ENCODE peak calls at places on chromosomes 7 and 10, in five cellular contexts. One of them, this sample, is unnamed.

GRCh38 chr7:150648358-150649083 is 16.3 kb upstream of the GIMAP6 start:
- DNase-seq in IMR-90: no peak
- DNase-seq in CD8-positive, alpha-beta T cell: no peak
- DNase-seq in CD8-positive, alpha-beta memory T cell: no peak
- DNase-seq in uterus: no peak
- DNase-seq in this sample: no peak

GRCh38 chr7:17027143-17027802 is 145.5 kb upstream of the AGR3 start:
- DNase-seq in IMR-90: no peak
- DNase-seq in CD8-positive, alpha-beta T cell: no peak
- DNase-seq in CD8-positive, alpha-beta memory T cell: no peak
- DNase-seq in uterus: no peak
- DNase-seq in this sample: peak; percentile 13

GRCh38 chr10:12705943-12706342 is 295.6 kb downstream of the CCDC3 start:
- DNase-seq in IMR-90: no peak
- DNase-seq in CD8-positive, alpha-beta T cell: no peak
- DNase-seq in CD8-positive, alpha-beta memory T cell: no peak
- DNase-seq in uterus: no peak
- DNase-seq in this sample: no peak

GRCh38 chr10:85280014-85280413 is 951.6 kb downstream of the CCSER2 start:
- DNase-seq in IMR-90: no peak
- DNase-seq in CD8-positive, alpha-beta T cell: no peak
- DNase-seq in CD8-positive, alpha-beta memory T cell: no peak
- DNase-seq in uterus: no peak
- DNase-seq in this sample: no peak

GRCh38 chr7:38070718-38071117 is 107.3 kb upstream of the STARD3NL start:
- DNase-seq in IMR-90: peak; percentile 0
- DNase-seq in CD8-positive, alpha-beta T cell: no peak
- DNase-seq in CD8-positive, alpha-beta memory T cell: no peak
- DNase-seq in uterus: no peak
- DNase-seq in this sample: no peak

GRCh38 chr7:151631149-151631967 is 111.7 kb upstream of the RHEB start:
- DNase-seq in IMR-90: no peak
- DNase-seq in CD8-positive, alpha-beta T cell: no peak
- DNase-seq in CD8-positive, alpha-beta memory T cell: no peak
- DNase-seq in uterus: peak; percentile 30
- DNase-seq in this sample: no peak

GRCh38 chr10:131280101-131280500 is 31.4 kb downstream of the TCERG1L start:
- DNase-seq in IMR-90: no peak
- DNase-seq in CD8-positive, alpha-beta T cell: no peak
- DNase-seq in CD8-positive, alpha-beta memory T cell: no peak
- DNase-seq in uterus: no peak
- DNase-seq in this sample: no peak

GRCh38 chr7:5343893-5344292 is 61.1 kb downstream of the SLC29A4 start:
- DNase-seq in IMR-90: no peak
- DNase-seq in CD8-positive, alpha-beta T cell: no peak
- DNase-seq in CD8-positive, alpha-beta memory T cell: no peak
- DNase-seq in uterus: no peak
- DNase-seq in this sample: no peak

GRCh38 chr10:22460101-22460500 is 114.8 kb downstream of the SPAG6 start:
- DNase-seq in IMR-90: no peak
- DNase-seq in CD8-positive, alpha-beta T cell: no peak
- DNase-seq in CD8-positive, alpha-beta memory T cell: no peak
- DNase-seq in uterus: no peak
- DNase-seq in this sample: no peak

GRCh38 chr7:37832194-37832593 is 16.2 kb upstream of the NME8 start:
- DNase-seq in IMR-90: no peak
- DNase-seq in CD8-positive, alpha-beta T cell: peak; percentile 7
- DNase-seq in CD8-positive, alpha-beta memory T cell: no peak
- DNase-seq in uterus: peak; percentile 76
- DNase-seq in this sample: peak; percentile 32

GRCh38 chr10:113680172-113681111 is 730 bp downstream of the CASP7 start:
- DNase-seq in IMR-90: peak; percentile 73
- DNase-seq in CD8-positive, alpha-beta T cell: peak; percentile 32
- DNase-seq in CD8-positive, alpha-beta memory T cell: peak; percentile 13
- DNase-seq in uterus: peak; percentile 45
- DNase-seq in this sample: peak; percentile 42

GRCh38 chr10:105742184-105742583 is 1101.1 kb downstream of the SORCS3 start:
- DNase-seq in IMR-90: no peak
- DNase-seq in CD8-positive, alpha-beta T cell: no peak
- DNase-seq in CD8-positive, alpha-beta memory T cell: no peak
- DNase-seq in uterus: no peak
- DNase-seq in this sample: no peak

GRCh38 chr7:29328050-29328449 is 133.5 kb downstream of the CHN2 start:
- DNase-seq in IMR-90: no peak
- DNase-seq in CD8-positive, alpha-beta T cell: no peak
- DNase-seq in CD8-positive, alpha-beta memory T cell: no peak
- DNase-seq in uterus: no peak
- DNase-seq in this sample: no peak

GRCh38 chr10:121648078-121648477 is 49.8 kb upstream of the FGFR2 start:
- DNase-seq in IMR-90: no peak
- DNase-seq in CD8-positive, alpha-beta T cell: no peak
- DNase-seq in CD8-positive, alpha-beta memory T cell: no peak
- DNase-seq in uterus: no peak
- DNase-seq in this sample: no peak

GRCh38 chr7:13115157-13115772 is 427.8 kb downstream of the ARL4A start:
- DNase-seq in IMR-90: peak; percentile 16
- DNase-seq in CD8-positive, alpha-beta T cell: no peak
- DNase-seq in CD8-positive, alpha-beta memory T cell: no peak
- DNase-seq in uterus: no peak
- DNase-seq in this sample: no peak

GRCh38 chr10:128505346-128505745 is 379.1 kb upstream of the MKI67 start:
- DNase-seq in IMR-90: no peak
- DNase-seq in CD8-positive, alpha-beta T cell: no peak
- DNase-seq in CD8-positive, alpha-beta memory T cell: no peak
- DNase-seq in uterus: no peak
- DNase-seq in this sample: no peak

GRCh38 chr7:44244282-44244681 is 43.5 kb downstream of the YKT6 start:
- DNase-seq in IMR-90: no peak
- DNase-seq in CD8-positive, alpha-beta T cell: peak; percentile 14
- DNase-seq in CD8-positive, alpha-beta memory T cell: peak; percentile 9
- DNase-seq in uterus: no peak
- DNase-seq in this sample: peak; percentile 7

GRCh38 chr7:1403844-1404404 is 55.3 kb downstream of the MICALL2 start:
- DNase-seq in IMR-90: peak; percentile 43
- DNase-seq in CD8-positive, alpha-beta T cell: no peak
- DNase-seq in CD8-positive, alpha-beta memory T cell: no peak
- DNase-seq in uterus: no peak
- DNase-seq in this sample: peak; percentile 14

GRCh38 chr10:72367301-72367970 is 12.7 kb upstream of the DNAJB12 start:
- DNase-seq in IMR-90: peak; percentile 42
- DNase-seq in CD8-positive, alpha-beta T cell: no peak
- DNase-seq in CD8-positive, alpha-beta memory T cell: no peak
- DNase-seq in uterus: no peak
- DNase-seq in this sample: no peak

GRCh38 chr10:10831085-10831484 is 186.6 kb upstream of the CELF2 start:
- DNase-seq in IMR-90: peak; percentile 91
- DNase-seq in CD8-positive, alpha-beta T cell: no peak
- DNase-seq in CD8-positive, alpha-beta memory T cell: no peak
- DNase-seq in uterus: peak; percentile 50
- DNase-seq in this sample: no peak

GRCh38 chr10:86964061-86964846 is 4.0 kb upstream of the ADIRF start:
- DNase-seq in IMR-90: no peak
- DNase-seq in CD8-positive, alpha-beta T cell: no peak
- DNase-seq in CD8-positive, alpha-beta memory T cell: no peak
- DNase-seq in uterus: peak; percentile 12
- DNase-seq in this sample: no peak

GRCh38 chr7:28176174-28176573 is 4.4 kb downstream of the JAZF1 start:
- DNase-seq in IMR-90: peak; percentile 31
- DNase-seq in CD8-positive, alpha-beta T cell: no peak
- DNase-seq in CD8-positive, alpha-beta memory T cell: no peak
- DNase-seq in uterus: no peak
- DNase-seq in this sample: no peak

GRCh38 chr7:118245267-118246040 is 20.9 kb downstream of the ANKRD7 start:
- DNase-seq in IMR-90: no peak
- DNase-seq in CD8-positive, alpha-beta T cell: no peak
- DNase-seq in CD8-positive, alpha-beta memory T cell: no peak
- DNase-seq in uterus: no peak
- DNase-seq in this sample: peak; percentile 11

GRCh38 chr10:29495366-29495765 is 139.4 kb downstream of the SVIL start:
- DNase-seq in IMR-90: no peak
- DNase-seq in CD8-positive, alpha-beta T cell: no peak
- DNase-seq in CD8-positive, alpha-beta memory T cell: no peak
- DNase-seq in uterus: no peak
- DNase-seq in this sample: no peak

GRCh38 chr7:149821191-149822148 is 16.7 kb upstream of the ZNF862 start:
- DNase-seq in IMR-90: no peak
- DNase-seq in CD8-positive, alpha-beta T cell: no peak
- DNase-seq in CD8-positive, alpha-beta memory T cell: no peak
- DNase-seq in uterus: no peak
- DNase-seq in this sample: no peak

GRCh38 chr7:94907026-94907419 is 371 bp upstream of the PPP1R9A start:
- DNase-seq in IMR-90: no peak
- DNase-seq in CD8-positive, alpha-beta T cell: no peak
- DNase-seq in CD8-positive, alpha-beta memory T cell: no peak
- DNase-seq in uterus: no peak
- DNase-seq in this sample: no peak

GRCh38 chr7:73893342-73894101 is 32.6 kb downstream of the TMEM270 start:
- DNase-seq in IMR-90: peak; percentile 29
- DNase-seq in CD8-positive, alpha-beta T cell: no peak
- DNase-seq in CD8-positive, alpha-beta memory T cell: no peak
- DNase-seq in uterus: peak; percentile 65
- DNase-seq in this sample: no peak

GRCh38 chr7:94374231-94374630 is 20.5 kb upstream of the COL1A2 start:
- DNase-seq in IMR-90: peak; percentile 93
- DNase-seq in CD8-positive, alpha-beta T cell: no peak
- DNase-seq in CD8-positive, alpha-beta memory T cell: no peak
- DNase-seq in uterus: peak; percentile 79
- DNase-seq in this sample: no peak

GRCh38 chr10:79070611-79071534 is 2.1 kb downstream of the ZMIZ1 start:
- DNase-seq in IMR-90: peak; percentile 69
- DNase-seq in CD8-positive, alpha-beta T cell: no peak
- DNase-seq in CD8-positive, alpha-beta memory T cell: no peak
- DNase-seq in uterus: peak; percentile 91
- DNase-seq in this sample: no peak

GRCh38 chr7:157006829-157007469 is 3.5 kb downstream of the MNX1 start:
- DNase-seq in IMR-90: no peak
- DNase-seq in CD8-positive, alpha-beta T cell: no peak
- DNase-seq in CD8-positive, alpha-beta memory T cell: no peak
- DNase-seq in uterus: no peak
- DNase-seq in this sample: no peak
- H3K27me3 ChIP-seq in IMR-90: peaks cover 93% of the 10 kb centered on the region
- H3K27me3 ChIP-seq in CD8-positive, alpha-beta T cell: peaks cover 24% of the 10 kb centered on the region
- H3K27me3 ChIP-seq in CD8-positive, alpha-beta memory T cell: peaks cover 40% of the 10 kb centered on the region
- H3K27me3 ChIP-seq in uterus: peaks cover 63% of the 10 kb centered on the region
- H3K27me3 ChIP-seq in this sample: peaks cover 85% of the 10 kb centered on the region

GRCh38 chr10:129954916-129955315 is 9.2 kb downstream of the EBF3 start:
- DNase-seq in IMR-90: no peak
- DNase-seq in CD8-positive, alpha-beta T cell: no peak
- DNase-seq in CD8-positive, alpha-beta memory T cell: no peak
- DNase-seq in uterus: no peak
- DNase-seq in this sample: no peak
- H3K27me3 ChIP-seq in IMR-90: peaks cover 18% of the 10 kb centered on the region
- H3K27me3 ChIP-seq in CD8-positive, alpha-beta T cell: peaks cover 26% of the 10 kb centered on the region
- H3K27me3 ChIP-seq in CD8-positive, alpha-beta memory T cell: peaks cover 27% of the 10 kb centered on the region
- H3K27me3 ChIP-seq in uterus: peaks cover 28% of the 10 kb centered on the region
- H3K27me3 ChIP-seq in this sample: peaks cover 8% of the 10 kb centered on the region

GRCh38 chr7:117220836-117221235 is 102.0 kb downstream of the WNT2 start:
- DNase-seq in IMR-90: no peak
- DNase-seq in CD8-positive, alpha-beta T cell: no peak
- DNase-seq in CD8-positive, alpha-beta memory T cell: no peak
- DNase-seq in uterus: no peak
- DNase-seq in this sample: no peak
- H3K27me3 ChIP-seq in IMR-90: no peaks in the 10 kb centered on the region
- H3K27me3 ChIP-seq in CD8-positive, alpha-beta T cell: no peaks in the 10 kb centered on the region
- H3K27me3 ChIP-seq in CD8-positive, alpha-beta memory T cell: no peaks in the 10 kb centered on the region
- H3K27me3 ChIP-seq in uterus: no peaks in the 10 kb centered on the region
- H3K27me3 ChIP-seq in this sample: no peaks in the 10 kb centered on the region

GRCh38 chr7:31512166-31512565 is 1.7 kb upstream of the ITPRID1 start:
- DNase-seq in IMR-90: no peak
- DNase-seq in CD8-positive, alpha-beta T cell: no peak
- DNase-seq in CD8-positive, alpha-beta memory T cell: no peak
- DNase-seq in uterus: no peak
- DNase-seq in this sample: no peak
- H3K27me3 ChIP-seq in IMR-90: no peaks in the 10 kb centered on the region
- H3K27me3 ChIP-seq in CD8-positive, alpha-beta T cell: no peaks in the 10 kb centered on the region
- H3K27me3 ChIP-seq in CD8-positive, alpha-beta memory T cell: no peaks in the 10 kb centered on the region
- H3K27me3 ChIP-seq in uterus: no peaks in the 10 kb centered on the region
- H3K27me3 ChIP-seq in this sample: no peaks in the 10 kb centered on the region

GRCh38 chr10:48958598-48959200 is 19.1 kb upstream of the LRRC18 start:
- DNase-seq in IMR-90: no peak
- DNase-seq in CD8-positive, alpha-beta T cell: no peak
- DNase-seq in CD8-positive, alpha-beta memory T cell: no peak
- DNase-seq in uterus: no peak
- DNase-seq in this sample: no peak
- H3K27me3 ChIP-seq in IMR-90: peaks cover 10% of the 10 kb centered on the region
- H3K27me3 ChIP-seq in CD8-positive, alpha-beta T cell: no peaks in the 10 kb centered on the region
- H3K27me3 ChIP-seq in CD8-positive, alpha-beta memory T cell: no peaks in the 10 kb centered on the region
- H3K27me3 ChIP-seq in uterus: no peaks in the 10 kb centered on the region
- H3K27me3 ChIP-seq in this sample: no peaks in the 10 kb centered on the region

GRCh38 chr7:27170494-27170811 is 3.7 kb downstream of the HOXA10 start:
- DNase-seq in IMR-90: no peak
- DNase-seq in CD8-positive, alpha-beta T cell: no peak
- DNase-seq in CD8-positive, alpha-beta memory T cell: no peak
- DNase-seq in uterus: no peak
- DNase-seq in this sample: no peak
- H3K27me3 ChIP-seq in IMR-90: peaks cover 95% of the 10 kb centered on the region
- H3K27me3 ChIP-seq in CD8-positive, alpha-beta T cell: peaks cover 83% of the 10 kb centered on the region
- H3K27me3 ChIP-seq in CD8-positive, alpha-beta memory T cell: peaks cover 92% of the 10 kb centered on the region
- H3K27me3 ChIP-seq in uterus: no peaks in the 10 kb centered on the region
- H3K27me3 ChIP-seq in this sample: peaks cover 88% of the 10 kb centered on the region